ENCODE peak calls at places on chromosomes 7 and 10, in four cellular contexts. One of them, this sample, is unnamed.

GRCh38 chr7:106346678-106347217 is 62.0 kb upstream of the NAMPT start:
- DNase-seq in HFFc6: peak; percentile 87
- DNase-seq in GM13977: peak; percentile 54
- DNase-seq in A549: peak; percentile 75
- DNase-seq in this sample: peak; percentile 83

GRCh38 chr10:99809931-99810615 is 27.6 kb downstream of the ABCC2 start:
- DNase-seq in GM13977: no peak
- DNase-seq in HFFc6: no peak
- DNase-seq in A549: no peak
- DNase-seq in this sample: peak; percentile 25

GRCh38 chr7:105713488-105714465 is 132.5 kb upstream of the EFCAB10 start:
- DNase-seq in HFFc6: peak; percentile 62
- DNase-seq in GM13977: no peak
- DNase-seq in A549: no peak
- DNase-seq in this sample: no peak

GRCh38 chr7:25314094-25314708 is 85.9 kb upstream of the NPVF start:
- DNase-seq in GM13977: no peak
- DNase-seq in HFFc6: no peak
- DNase-seq in A549: no peak
- DNase-seq in this sample: no peak

GRCh38 chr7:30206466-30206865 is 71.7 kb downstream of the MTURN start:
- DNase-seq in GM13977: no peak
- DNase-seq in HFFc6: peak; percentile 30
- DNase-seq in A549: peak; percentile 37
- DNase-seq in this sample: no peak

GRCh38 chr7:2934211-2934731 is 90.2 kb upstream of the GNA12 start:
- DNase-seq in A549: peak; percentile 75
- DNase-seq in GM13977: no peak
- DNase-seq in HFFc6: peak; percentile 44
- DNase-seq in this sample: no peak

GRCh38 chr7:77894574-77895091 is 96.1 kb downstream of the PHTF2 start:
- DNase-seq in A549: no peak
- DNase-seq in GM13977: no peak
- DNase-seq in HFFc6: no peak
- DNase-seq in this sample: no peak

GRCh38 chr7:105805619-105806018 is 70.8 kb downstream of the ATXN7L1 start:
- DNase-seq in A549: no peak
- DNase-seq in GM13977: no peak
- DNase-seq in HFFc6: no peak
- DNase-seq in this sample: no peak

GRCh38 chr7:136086712-136087111 is 109.6 kb upstream of the MTPN start:
- DNase-seq in A549: peak; percentile 76
- DNase-seq in GM13977: no peak
- DNase-seq in HFFc6: peak; percentile 87
- DNase-seq in this sample: peak; percentile 61

GRCh38 chr10:70835895-70836294 is 20.1 kb downstream of the SGPL1 start:
- DNase-seq in A549: no peak
- DNase-seq in GM13977: no peak
- DNase-seq in HFFc6: peak; percentile 57
- DNase-seq in this sample: no peak

GRCh38 chr7:87541648-87542047 is 59.0 kb downstream of the ABCB1 start:
- DNase-seq in A549: no peak
- DNase-seq in GM13977: no peak
- DNase-seq in HFFc6: no peak
- DNase-seq in this sample: no peak

GRCh38 chr7:130888468-130888867 is 154.5 kb upstream of the KLF14 start:
- DNase-seq in A549: no peak
- DNase-seq in HFFc6: no peak
- DNase-seq in GM13977: no peak
- DNase-seq in this sample: no peak

GRCh38 chr7:27095897-27096755 is at the start of gene HOXA1:
- DNase-seq in HFFc6: peak; percentile 90
- DNase-seq in A549: peak; percentile 91
- DNase-seq in GM13977: peak; percentile 96
- DNase-seq in this sample: peak; percentile 16

GRCh38 chr7:155711081-155711480 is 66.6 kb downstream of the RBM33 start:
- DNase-seq in GM13977: no peak
- DNase-seq in HFFc6: no peak
- DNase-seq in A549: no peak
- DNase-seq in this sample: no peak

GRCh38 chr7:69295971-69296370 is 302.3 kb upstream of the AUTS2 start:
- DNase-seq in A549: no peak
- DNase-seq in GM13977: no peak
- DNase-seq in HFFc6: no peak
- DNase-seq in this sample: no peak

GRCh38 chr10:71974489-71975011 is 10.4 kb downstream of the CHST3 start:
- DNase-seq in HFFc6: peak; percentile 82
- DNase-seq in A549: peak; percentile 84
- DNase-seq in GM13977: peak; percentile 75
- DNase-seq in this sample: no peak

GRCh38 chr10:77445562-77445961 is 192.0 kb downstream of the KCNMA1 start:
- DNase-seq in HFFc6: no peak
- DNase-seq in GM13977: no peak
- DNase-seq in A549: no peak
- DNase-seq in this sample: no peak

GRCh38 chr10:84826704-84827103 is 498.3 kb downstream of the CCSER2 start:
- DNase-seq in GM13977: no peak
- DNase-seq in A549: no peak
- DNase-seq in HFFc6: no peak
- DNase-seq in this sample: no peak

GRCh38 chr7:92633211-92633906 is 43.2 kb upstream of the FAM133B start:
- DNase-seq in A549: peak; percentile 79
- DNase-seq in HFFc6: peak; percentile 91
- DNase-seq in GM13977: no peak
- DNase-seq in this sample: peak; percentile 54

GRCh38 chr7:133079296-133079695 is 2.6 kb downstream of the CHCHD3 start:
- DNase-seq in HFFc6: no peak
- DNase-seq in A549: no peak
- DNase-seq in GM13977: no peak
- DNase-seq in this sample: no peak

GRCh38 chr7:17646181-17646956 is 293.9 kb downstream of the SNX13 start:
- DNase-seq in HFFc6: peak; percentile 24
- DNase-seq in A549: peak; percentile 33
- DNase-seq in GM13977: no peak
- DNase-seq in this sample: no peak

GRCh38 chr10:67115972-67116371 is 190.1 kb downstream of the LRRTM3 start:
- DNase-seq in HFFc6: no peak
- DNase-seq in A549: peak; percentile 16
- DNase-seq in GM13977: no peak
- DNase-seq in this sample: no peak

GRCh38 chr7:65966167-65966566 is 15.8 kb downstream of the GUSB start:
- DNase-seq in HFFc6: no peak
- DNase-seq in A549: no peak
- DNase-seq in GM13977: no peak
- DNase-seq in this sample: no peak

GRCh38 chr7:98240961-98241673 is 10.9 kb downstream of the TECPR1 start:
- DNase-seq in A549: peak; percentile 51
- DNase-seq in GM13977: peak; percentile 74
- DNase-seq in HFFc6: no peak
- DNase-seq in this sample: no peak

GRCh38 chr10:86960003-86960862 is 1.8 kb downstream of the SNCG start:
- DNase-seq in GM13977: peak; percentile 84
- DNase-seq in A549: peak; percentile 84
- DNase-seq in HFFc6: peak; percentile 55
- DNase-seq in this sample: no peak

GRCh38 chr7:105006367-105007139 is 7.5 kb upstream of the KMT2E start:
- DNase-seq in HFFc6: no peak
- DNase-seq in GM13977: no peak
- DNase-seq in A549: no peak
- DNase-seq in this sample: no peak

GRCh38 chr10:127776816-127777215 is 39.8 kb downstream of the FOXI2 start:
- DNase-seq in A549: no peak
- DNase-seq in GM13977: no peak
- DNase-seq in HFFc6: no peak
- DNase-seq in this sample: no peak

GRCh38 chr7:121544726-121545125 is 148.6 kb upstream of the FAM3C start:
- DNase-seq in HFFc6: peak; percentile 93
- DNase-seq in GM13977: peak; percentile 12
- DNase-seq in A549: peak; percentile 62
- DNase-seq in this sample: peak; percentile 41

GRCh38 chr10:133114251-133114650 is 26.5 kb downstream of the ADGRA1 start:
- DNase-seq in HFFc6: no peak
- DNase-seq in GM13977: no peak
- DNase-seq in A549: no peak
- DNase-seq in this sample: no peak

GRCh38 chr7:158289761-158290523 is 297.7 kb downstream of the PTPRN2 start:
- DNase-seq in GM13977: no peak
- DNase-seq in A549: no peak
- DNase-seq in HFFc6: no peak
- DNase-seq in this sample: no peak

DNA sequence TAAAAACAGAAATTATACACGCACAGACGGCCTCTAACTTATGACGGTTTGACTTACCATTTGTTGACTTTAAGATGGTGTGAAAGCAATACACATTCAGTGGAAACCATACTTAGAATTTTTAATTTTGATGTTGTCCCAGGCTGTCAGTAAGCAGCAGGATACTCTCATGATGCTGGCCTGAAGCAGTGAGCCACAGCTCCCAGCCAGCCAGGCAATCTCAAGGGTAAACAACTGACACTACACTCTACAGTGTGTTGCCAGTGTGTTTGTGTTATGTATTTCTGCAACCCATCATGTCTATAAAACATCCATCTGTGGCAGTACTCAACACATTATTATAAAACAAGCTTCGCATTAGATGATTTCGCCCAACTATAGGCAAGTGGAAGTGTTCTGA is 747.5 kb downstream of the NRG3 start:
- DNase-seq in HFFc6: no peak
- DNase-seq in GM13977: no peak
- DNase-seq in A549: no peak
- DNase-seq in this sample: no peak
- TF ChIP-seq CTCF in HFFc6: no peak
- TF ChIP-seq CTCF in GM13977: no peak
- TF ChIP-seq CTCF in A549: no peak
- TF ChIP-seq CTCF in this sample: no peak

DNA sequence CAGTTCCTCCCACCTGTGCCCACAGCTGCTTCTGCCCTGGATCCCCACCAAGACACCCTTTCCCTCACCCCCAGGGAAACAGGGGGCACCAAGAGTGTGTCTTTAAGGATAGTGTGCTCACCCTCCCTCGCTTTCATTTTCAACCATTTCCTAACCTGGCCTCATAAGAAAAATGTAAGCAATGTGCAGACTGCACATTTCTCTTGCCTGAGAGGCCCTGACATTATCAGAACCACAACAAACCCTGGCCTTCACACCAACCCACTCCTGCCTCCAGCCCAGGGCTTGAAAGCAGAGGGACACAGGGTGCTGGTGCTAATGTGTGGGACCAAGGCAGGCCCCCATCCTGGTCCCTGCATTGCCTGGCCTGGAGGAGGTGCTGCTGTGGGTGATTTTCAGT is 11.0 kb upstream of the IMPDH1 start:
- DNase-seq in A549: no peak
- DNase-seq in GM13977: no peak
- DNase-seq in HFFc6: no peak
- DNase-seq in this sample: no peak
- TF ChIP-seq CTCF in A549: no peak
- TF ChIP-seq CTCF in GM13977: no peak
- TF ChIP-seq CTCF in HFFc6: no peak
- TF ChIP-seq CTCF in this sample: no peak

GRCh38 chr10:62681211-62681940 is 123.1 kb upstream of the ADO start:
- DNase-seq in GM13977: peak; percentile 82
- DNase-seq in A549: no peak
- DNase-seq in HFFc6: no peak
- DNase-seq in this sample: no peak
- TF ChIP-seq CTCF in GM13977: peak; percentile 73
- TF ChIP-seq CTCF in A549: no peak
- TF ChIP-seq CTCF in HFFc6: no peak
- TF ChIP-seq CTCF in this sample: no peak

GRCh38 chr10:61747341-61747740 is 84.6 kb downstream of the CABCOCO1 start:
- DNase-seq in GM13977: no peak
- DNase-seq in A549: no peak
- DNase-seq in HFFc6: no peak
- DNase-seq in this sample: no peak

GRCh38 chr10:61742812-61743211 is 80.1 kb downstream of the CABCOCO1 start:
- DNase-seq in A549: no peak
- DNase-seq in GM13977: no peak
- DNase-seq in HFFc6: no peak
- DNase-seq in this sample: no peak

GRCh38 chr10:61749271-61749670 is 86.5 kb downstream of the CABCOCO1 start:
- DNase-seq in A549: no peak
- DNase-seq in GM13977: no peak
- DNase-seq in HFFc6: no peak
- DNase-seq in this sample: no peak

DNA sequence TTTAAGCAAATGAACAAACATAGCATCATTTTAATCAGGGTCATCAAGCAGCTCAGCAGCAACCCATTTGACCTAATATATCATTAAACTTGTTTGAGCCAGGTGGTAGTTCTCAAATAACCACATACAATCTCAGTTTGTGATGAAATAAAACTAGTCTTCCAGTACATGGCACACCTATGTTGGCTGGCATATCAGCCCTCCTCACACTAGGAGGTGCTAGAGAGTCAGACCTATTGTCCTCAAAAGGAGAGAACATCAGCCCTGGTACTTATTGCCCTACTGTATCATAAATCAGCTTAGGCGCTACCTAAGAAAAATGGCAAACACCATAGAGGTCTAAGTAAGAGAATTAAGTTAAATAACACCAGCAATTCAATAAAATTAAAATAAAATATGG is 81.7 kb downstream of the CABCOCO1 start:
- DNase-seq in GM13977: no peak
- DNase-seq in HFFc6: no peak
- DNase-seq in A549: peak; percentile 26
- DNase-seq in this sample: no peak
- TF ChIP-seq CTCF in GM13977: peak; percentile 10
- TF ChIP-seq CTCF in HFFc6: peak; percentile 57
- TF ChIP-seq CTCF in A549: peak; percentile 10
- TF ChIP-seq CTCF in this sample: no peak

DNA sequence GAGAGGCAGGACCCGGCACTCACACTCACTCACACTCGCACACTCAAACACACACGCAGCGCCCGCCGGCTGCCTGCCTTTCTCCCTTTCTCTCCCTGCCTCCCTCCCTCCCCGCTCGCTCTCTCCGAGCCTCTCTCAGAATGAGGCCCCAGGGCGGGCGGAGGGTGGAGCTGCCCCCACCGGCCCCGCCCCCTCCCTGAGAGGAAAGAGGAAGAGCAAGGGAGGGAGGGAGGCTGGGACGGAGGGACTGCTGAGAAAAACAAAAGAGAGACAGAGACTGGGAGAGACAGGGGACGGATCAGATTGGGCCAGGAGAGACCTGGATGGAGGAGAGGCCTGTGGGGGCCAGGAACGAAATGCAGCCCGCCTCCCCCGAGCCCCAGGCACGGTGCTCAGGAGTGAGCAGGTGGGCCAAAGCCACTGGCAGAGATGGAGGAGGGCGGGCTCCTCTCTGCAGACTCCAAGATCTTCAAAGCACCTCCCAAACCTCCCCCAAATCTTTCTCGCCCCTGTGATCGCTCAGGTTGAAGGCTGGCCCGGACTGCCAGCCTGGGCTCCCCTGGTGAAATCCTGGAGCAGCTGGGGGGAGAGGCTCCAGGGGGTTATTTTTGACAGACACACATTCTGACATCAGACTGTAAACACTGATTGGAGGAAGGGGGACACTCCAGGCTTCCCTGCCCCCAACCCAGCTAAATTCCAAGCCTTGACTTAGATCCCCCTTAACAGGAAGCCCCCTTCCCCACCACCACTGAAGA is 5.1 kb downstream of the LDB1 start:
- DNase-seq in GM13977: peak; percentile 90
- DNase-seq in A549: peak; percentile 73
- DNase-seq in HFFc6: peak; percentile 66
- DNase-seq in this sample: no peak
- TF ChIP-seq CTCF in GM13977: no peak
- TF ChIP-seq CTCF in A549: no peak
- TF ChIP-seq CTCF in HFFc6: peak; percentile 2
- TF ChIP-seq CTCF in this sample: no peak

GRCh38 chr7:19709249-19709578 is 377 bp upstream of the POLR1F start:
- DNase-seq in GM13977: no peak
- DNase-seq in HFFc6: no peak
- DNase-seq in A549: no peak
- DNase-seq in this sample: no peak
- TF ChIP-seq CTCF in GM13977: no peak
- TF ChIP-seq CTCF in HFFc6: peak; percentile 61
- TF ChIP-seq CTCF in A549: peak; percentile 23
- TF ChIP-seq CTCF in this sample: no peak

This sample was measured in AG09319.